ENCODE peak calls at places on chromosomes 7 and 10, in four cellular contexts. E is left lung, S is OCI-LY7, I is cardiac fibroblast. V is an unnamed sample.

GRCh38 chr7:11952972-11953371 is 121.0 kb upstream of the THSD7A start:
- DNase-seq in E (no peak), S (no peak), I (no peak), V (no peak)

GRCh38 chr7:114539575-114539974 is 125.0 kb downstream of the FOXP2 start:
- DNase-seq in E (no peak), S (no peak), I (peak), V (no peak)

GRCh38 chr7:149494738-149495368 is 2.8 kb downstream of the ZNF746 start:
- DNase-seq in E (no peak), S (no peak), I (peak), V (no peak)

GRCh38 chr7:2566890-2567662 is 8.3 kb downstream of the IQCE start:
- DNase-seq in E (peak), S (peak), I (no peak), V (peak)

GRCh38 chr7:127885843-127886242 is 145.4 kb downstream of the LRRC4 start:
- DNase-seq in E (no peak), S (no peak), I (peak), V (no peak)

GRCh38 chr10:113300628-113301027 is 252.2 kb upstream of the HABP2 start:
- DNase-seq in E (no peak), S (peak), I (no peak), V (no peak)

GRCh38 chr10:14048930-14049613 is 281.7 kb downstream of the FRMD4A start:
- DNase-seq in E (no peak), S (no peak), I (no peak), V (no peak)

GRCh38 chr10:68598978-68599753 is 39.0 kb downstream of the TET1 start:
- DNase-seq in E (peak), S (no peak), I (no peak), V (no peak)

GRCh38 chr10:127398140-127398966 is 150.8 kb upstream of the NPS start:
- DNase-seq in E (no peak), S (no peak), I (peak), V (no peak)

GRCh38 chr10:87734987-87735827 is 75.5 kb downstream of the PAPSS2 start:
- DNase-seq in E (no peak), S (peak), I (peak), V (peak)

GRCh38 chr7:44408596-44408995 is 81.9 kb downstream of the NUDCD3 start:
- DNase-seq in E (no peak), S (no peak), I (no peak), V (no peak)

GRCh38 chr7:50140688-50141087 is 47.6 kb upstream of the ZPBP start:
- DNase-seq in E (no peak), S (no peak), I (no peak), V (no peak)

GRCh38 chr7:125555921-125556320 is 626.3 kb upstream of the POT1 start:
- DNase-seq in E (no peak), S (no peak), I (no peak), V (no peak)

GRCh38 chr10:121662945-121663917 is 65.0 kb upstream of the FGFR2 start:
- DNase-seq in E (no peak), S (peak), I (no peak), V (no peak)

GRCh38 chr7:149027055-149027454 is 1.2 kb downstream of the PDIA4 start:
- DNase-seq in E (no peak), S (peak), I (peak), V (peak)

GRCh38 chr10:125797999-125798662 is 22.5 kb upstream of the MMP21 start:
- DNase-seq in E (no peak), S (peak), I (no peak), V (no peak)

GRCh38 chr7:125136755-125137547 is 207.3 kb upstream of the POT1 start:
- DNase-seq in E (no peak), S (no peak), I (peak), V (no peak)

GRCh38 chr7:105920766-105921165 is 42.3 kb upstream of the CDHR3 start:
- DNase-seq in E (no peak), S (no peak), I (no peak), V (no peak)

DNA sequence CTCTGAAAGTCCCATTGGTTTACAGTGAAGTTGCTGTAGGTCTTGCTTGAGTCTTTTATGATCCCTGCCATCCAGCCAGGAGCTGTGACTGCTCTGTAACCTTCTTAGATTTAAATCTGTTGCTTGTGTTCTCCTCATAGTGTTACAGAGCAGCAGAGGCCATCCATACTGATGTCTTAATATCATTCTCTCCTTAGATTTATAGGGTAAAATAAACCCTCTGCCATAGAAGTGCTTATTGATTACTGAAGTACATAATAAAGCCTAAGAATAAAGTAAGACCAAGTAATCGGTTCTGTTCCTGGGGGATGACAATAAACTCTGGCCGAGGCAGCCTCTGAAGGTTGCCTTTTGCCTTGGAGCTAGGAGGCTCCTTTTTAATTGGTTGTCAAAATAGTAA is 711.7 kb upstream of the GALNT17 start:
- DNase-seq in E (no peak), S (no peak), I (no peak), V (no peak)
- TF ChIP-seq CTCF in E (no peak), S (no peak), I (no peak), V (no peak)

GRCh38 chr10:132975976-132976682 is 33.8 kb upstream of the CFAP46 start:
- DNase-seq in E (peak), S (no peak), I (no peak), V (no peak)

GRCh38 chr10:132979491-132980425 is 37.4 kb upstream of the CFAP46 start:
- DNase-seq in E (peak), S (no peak), I (no peak), V (no peak)

GRCh38 chr10:132978542-132978941 is 36.2 kb upstream of the CFAP46 start:
- DNase-seq in E (peak), S (no peak), I (no peak), V (no peak)

GRCh38 chr10:132977076-132977475 is 34.7 kb upstream of the CFAP46 start:
- DNase-seq in E (peak), S (no peak), I (no peak), V (no peak)

GRCh38 chr10:132977807-132978206 is 35.4 kb upstream of the CFAP46 start:
- DNase-seq in E (peak), S (no peak), I (no peak), V (no peak)
- TF ChIP-seq CTCF in E (no peak), S (no peak), I (no peak), V (no peak)

GRCh38 chr7:77651544-77652162 is 44.6 kb upstream of the RSBN1L start:
- DNase-seq in E (no peak), S (peak), I (peak), V (peak)
- TF ChIP-seq CTCF in E (peak), S (peak), I (peak), V (peak)

DNA sequence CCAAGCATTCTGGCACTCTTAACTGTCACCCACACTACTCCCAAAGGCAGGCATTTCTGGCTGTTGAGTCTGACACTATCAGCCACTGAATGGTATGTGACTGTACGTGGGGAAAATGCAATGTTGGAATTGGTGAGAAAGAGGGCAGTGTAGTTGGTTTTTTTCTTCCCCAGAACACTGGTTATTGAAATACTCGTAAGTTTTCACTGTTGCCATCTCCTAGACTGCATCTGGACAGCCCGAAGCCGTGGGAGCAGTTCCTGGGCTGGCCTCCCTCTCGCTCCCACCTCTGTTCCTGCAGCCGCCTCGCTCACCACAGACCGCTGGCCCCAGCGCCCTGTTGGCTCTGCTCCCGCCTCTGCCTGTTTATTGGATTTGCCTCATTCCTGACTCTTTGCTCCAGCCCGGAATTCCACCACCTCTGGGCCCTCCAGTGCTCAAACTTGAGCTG is 5.7 kb downstream of the PLCE1 start:
- DNase-seq in E (peak), S (no peak), I (peak), V (no peak)
- TF ChIP-seq CTCF in E (no peak), S (no peak), I (no peak), V (no peak)

DNA sequence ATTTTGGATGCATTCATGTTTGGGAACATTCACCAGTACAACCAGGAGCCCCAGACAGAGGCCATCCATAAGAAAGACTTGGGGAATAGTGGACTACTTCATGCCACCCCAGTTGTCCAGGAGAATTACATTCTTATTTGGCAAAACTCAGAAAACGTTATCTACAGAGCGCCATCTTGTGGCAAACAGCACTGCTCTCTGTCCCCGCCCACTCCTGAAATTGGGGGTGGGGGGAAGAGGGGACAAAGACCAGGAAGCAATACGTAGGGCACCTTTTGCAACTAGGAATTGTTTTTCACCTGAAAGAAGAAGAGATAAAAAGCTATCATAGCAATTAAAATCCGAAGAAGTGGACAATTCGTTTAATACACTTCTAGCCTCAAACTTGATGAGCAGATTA is 134.6 kb upstream of the MGMT start:
- DNase-seq in E (no peak), S (peak), I (no peak), V (no peak)
- TF ChIP-seq CTCF in E (peak), S (peak), I (no peak), V (peak)

V was measured in GM13977.